ENCODE peak calls at places on chromosome 14, in eight cellular contexts. One of them, this sample, is unnamed.

GRCh38 chr14:71582705-71583104 is 349.5 kb upstream of the RGS6 start:
- DNase-seq in body of pancreas: no peak
- DNase-seq in AG04449: peak; percentile 42
- DNase-seq in pancreas: no peak
- DNase-seq in tibial artery: no peak
- DNase-seq in GM12864: no peak
- DNase-seq in left ventricle myocardium inferior: no peak
- DNase-seq in mammary epithelial cell: no peak
- DNase-seq in this sample: no peak

GRCh38 chr14:52014601-52015267 is 25.4 kb downstream of the RTRAF start:
- DNase-seq in body of pancreas: no peak
- DNase-seq in AG04449: no peak
- DNase-seq in pancreas: no peak
- DNase-seq in tibial artery: no peak
- DNase-seq in GM12864: no peak
- DNase-seq in left ventricle myocardium inferior: peak; percentile 65
- DNase-seq in mammary epithelial cell: no peak
- DNase-seq in this sample: no peak

GRCh38 chr14:37592288-37593274 is 2.5 kb downstream of the FOXA1 start:
- DNase-seq in body of pancreas: no peak
- DNase-seq in AG04449: no peak
- DNase-seq in pancreas: no peak
- DNase-seq in tibial artery: no peak
- DNase-seq in GM12864: no peak
- DNase-seq in left ventricle myocardium inferior: no peak
- DNase-seq in mammary epithelial cell: no peak
- DNase-seq in this sample: no peak

GRCh38 chr14:94112513-94113060 is 2.1 kb downstream of the IFI27 start:
- DNase-seq in body of pancreas: no peak
- DNase-seq in AG04449: no peak
- DNase-seq in pancreas: no peak
- DNase-seq in tibial artery: no peak
- DNase-seq in GM12864: no peak
- DNase-seq in left ventricle myocardium inferior: no peak
- DNase-seq in mammary epithelial cell: no peak
- DNase-seq in this sample: no peak

GRCh38 chr14:70333289-70333688 is 26.2 kb downstream of the COX16 start:
- DNase-seq in body of pancreas: no peak
- DNase-seq in AG04449: no peak
- DNase-seq in pancreas: no peak
- DNase-seq in tibial artery: no peak
- DNase-seq in GM12864: no peak
- DNase-seq in left ventricle myocardium inferior: no peak
- DNase-seq in mammary epithelial cell: no peak
- DNase-seq in this sample: no peak

GRCh38 chr14:80208426-80208950 is 2.8 kb downstream of the DIO2 start:
- DNase-seq in body of pancreas: no peak
- DNase-seq in AG04449: no peak
- DNase-seq in pancreas: no peak
- DNase-seq in tibial artery: no peak
- DNase-seq in GM12864: no peak
- DNase-seq in left ventricle myocardium inferior: no peak
- DNase-seq in mammary epithelial cell: no peak
- DNase-seq in this sample: no peak

GRCh38 chr14:61347771-61348443 is 26.5 kb downstream of the PRKCH start:
- DNase-seq in body of pancreas: no peak
- DNase-seq in AG04449: no peak
- DNase-seq in pancreas: no peak
- DNase-seq in tibial artery: no peak
- DNase-seq in GM12864: no peak
- DNase-seq in left ventricle myocardium inferior: no peak
- DNase-seq in mammary epithelial cell: no peak
- DNase-seq in this sample: no peak

GRCh38 chr14:25516838-25517237 is 466.9 kb upstream of the STXBP6 start:
- DNase-seq in body of pancreas: no peak
- DNase-seq in AG04449: no peak
- DNase-seq in pancreas: no peak
- DNase-seq in tibial artery: no peak
- DNase-seq in GM12864: no peak
- DNase-seq in left ventricle myocardium inferior: no peak
- DNase-seq in mammary epithelial cell: no peak
- DNase-seq in this sample: no peak

GRCh38 chr14:90518941-90519256 is 122.1 kb downstream of the CALM1 start:
- DNase-seq in body of pancreas: peak; percentile 41
- DNase-seq in AG04449: no peak
- DNase-seq in pancreas: no peak
- DNase-seq in tibial artery: no peak
- DNase-seq in GM12864: no peak
- DNase-seq in left ventricle myocardium inferior: no peak
- DNase-seq in mammary epithelial cell: no peak
- DNase-seq in this sample: peak; percentile 53

GRCh38 chr14:44912041-44912869 is 49.5 kb downstream of the KLHL28 start:
- DNase-seq in body of pancreas: peak; percentile 16
- DNase-seq in AG04449: no peak
- DNase-seq in pancreas: no peak
- DNase-seq in tibial artery: no peak
- DNase-seq in GM12864: no peak
- DNase-seq in left ventricle myocardium inferior: peak; percentile 16
- DNase-seq in mammary epithelial cell: no peak
- DNase-seq in this sample: no peak

GRCh38 chr14:100807979-100808734 is 17.8 kb upstream of the MEG3 start:
- DNase-seq in body of pancreas: no peak
- DNase-seq in AG04449: no peak
- DNase-seq in pancreas: no peak
- DNase-seq in tibial artery: no peak
- DNase-seq in GM12864: no peak
- DNase-seq in left ventricle myocardium inferior: no peak
- DNase-seq in mammary epithelial cell: no peak
- DNase-seq in this sample: no peak

GRCh38 chr14:94129758-94130414 is 482 bp upstream of the IFI27L2 start:
- DNase-seq in body of pancreas: no peak
- DNase-seq in AG04449: no peak
- DNase-seq in pancreas: no peak
- DNase-seq in tibial artery: peak; percentile 54
- DNase-seq in GM12864: no peak
- DNase-seq in left ventricle myocardium inferior: peak; percentile 50
- DNase-seq in mammary epithelial cell: peak; percentile 69
- DNase-seq in this sample: peak; percentile 34

GRCh38 chr14:69133206-69134125 is 19.5 kb downstream of the DCAF5 start:
- DNase-seq in body of pancreas: peak; percentile 44
- DNase-seq in AG04449: peak; percentile 29
- DNase-seq in pancreas: no peak
- DNase-seq in tibial artery: no peak
- DNase-seq in GM12864: no peak
- DNase-seq in left ventricle myocardium inferior: no peak
- DNase-seq in mammary epithelial cell: peak; percentile 66
- DNase-seq in this sample: no peak

GRCh38 chr14:92637228-92637627 is 111.2 kb downstream of the LGMN start:
- DNase-seq in body of pancreas: no peak
- DNase-seq in AG04449: no peak
- DNase-seq in pancreas: no peak
- DNase-seq in tibial artery: no peak
- DNase-seq in GM12864: no peak
- DNase-seq in left ventricle myocardium inferior: no peak
- DNase-seq in mammary epithelial cell: no peak
- DNase-seq in this sample: no peak

GRCh38 chr14:54722791-54723432 is 156.0 kb downstream of the SAMD4A start:
- DNase-seq in body of pancreas: no peak
- DNase-seq in AG04449: no peak
- DNase-seq in pancreas: no peak
- DNase-seq in tibial artery: no peak
- DNase-seq in GM12864: no peak
- DNase-seq in left ventricle myocardium inferior: no peak
- DNase-seq in mammary epithelial cell: peak; percentile 58
- DNase-seq in this sample: peak; percentile 52

GRCh38 chr14:105023144-105023543 is 2.3 kb upstream of the CDCA4 start:
- DNase-seq in body of pancreas: no peak
- DNase-seq in AG04449: no peak
- DNase-seq in pancreas: no peak
- DNase-seq in tibial artery: no peak
- DNase-seq in GM12864: no peak
- DNase-seq in left ventricle myocardium inferior: no peak
- DNase-seq in mammary epithelial cell: no peak
- DNase-seq in this sample: no peak

GRCh38 chr14:105019861-105020814 is 745 bp downstream of the CDCA4 start:
- DNase-seq in body of pancreas: peak; percentile 31
- DNase-seq in AG04449: no peak
- DNase-seq in pancreas: peak; percentile 33
- DNase-seq in tibial artery: no peak
- DNase-seq in GM12864: no peak
- DNase-seq in left ventricle myocardium inferior: no peak
- DNase-seq in mammary epithelial cell: no peak
- DNase-seq in this sample: peak; percentile 75

GRCh38 chr14:105022276-105022670 is 1.4 kb upstream of the CDCA4 start:
- DNase-seq in body of pancreas: no peak
- DNase-seq in AG04449: no peak
- DNase-seq in pancreas: no peak
- DNase-seq in tibial artery: no peak
- DNase-seq in GM12864: no peak
- DNase-seq in left ventricle myocardium inferior: no peak
- DNase-seq in mammary epithelial cell: no peak
- DNase-seq in this sample: no peak

GRCh38 chr14:105021656-105022275 is 883 bp upstream of the CDCA4 start:
- DNase-seq in body of pancreas: peak; percentile 46
- DNase-seq in AG04449: no peak
- DNase-seq in pancreas: peak; percentile 43
- DNase-seq in tibial artery: no peak
- DNase-seq in GM12864: no peak
- DNase-seq in left ventricle myocardium inferior: no peak
- DNase-seq in mammary epithelial cell: peak; percentile 51
- DNase-seq in this sample: peak; percentile 75

GRCh38 chr14:105020815-105021655 is at the start of gene CDCA4:
- DNase-seq in body of pancreas: peak; percentile 98
- DNase-seq in AG04449: no peak
- DNase-seq in pancreas: peak; percentile 94
- DNase-seq in tibial artery: peak; percentile 96
- DNase-seq in GM12864: peak; percentile 78
- DNase-seq in left ventricle myocardium inferior: peak; percentile 98
- DNase-seq in mammary epithelial cell: peak; percentile 96
- DNase-seq in this sample: peak; percentile 98
- TF ChIP-seq CTCF in body of pancreas: no peak
- TF ChIP-seq CTCF in AG04449: no peak
- TF ChIP-seq CTCF in pancreas: no peak
- TF ChIP-seq CTCF in tibial artery: no peak
- TF ChIP-seq CTCF in GM12864: no peak
- TF ChIP-seq CTCF in left ventricle myocardium inferior: peak; percentile 29
- TF ChIP-seq CTCF in mammary epithelial cell: no peak
- TF ChIP-seq CTCF in this sample: no peak

GRCh38 chr14:105482486-105483110 is 4.1 kb upstream of the CRIP1 start:
- DNase-seq in body of pancreas: no peak
- DNase-seq in AG04449: no peak
- DNase-seq in pancreas: no peak
- DNase-seq in tibial artery: no peak
- DNase-seq in GM12864: no peak
- DNase-seq in left ventricle myocardium inferior: no peak
- DNase-seq in mammary epithelial cell: no peak
- DNase-seq in this sample: no peak

GRCh38 chr14:105480807-105481801 is 5.6 kb upstream of the CRIP1 start:
- DNase-seq in body of pancreas: peak; percentile 92
- DNase-seq in AG04449: peak; percentile 28
- DNase-seq in pancreas: peak; percentile 85
- DNase-seq in tibial artery: peak; percentile 90
- DNase-seq in GM12864: no peak
- DNase-seq in left ventricle myocardium inferior: peak; percentile 90
- DNase-seq in mammary epithelial cell: peak; percentile 80
- DNase-seq in this sample: peak; percentile 88

GRCh38 chr14:105480165-105480564 is 5.5 kb downstream of the CRIP2 start:
- DNase-seq in body of pancreas: no peak
- DNase-seq in AG04449: no peak
- DNase-seq in pancreas: no peak
- DNase-seq in tibial artery: no peak
- DNase-seq in GM12864: no peak
- DNase-seq in left ventricle myocardium inferior: no peak
- DNase-seq in mammary epithelial cell: no peak
- DNase-seq in this sample: no peak

GRCh38 chr14:105483300-105484068 is 3.2 kb upstream of the CRIP1 start:
- DNase-seq in body of pancreas: no peak
- DNase-seq in AG04449: no peak
- DNase-seq in pancreas: no peak
- DNase-seq in tibial artery: peak; percentile 55
- DNase-seq in GM12864: no peak
- DNase-seq in left ventricle myocardium inferior: peak; percentile 38
- DNase-seq in mammary epithelial cell: no peak
- DNase-seq in this sample: no peak

GRCh38 chr14:105481886-105482454 is 4.7 kb upstream of the CRIP1 start:
- DNase-seq in body of pancreas: peak; percentile 97
- DNase-seq in AG04449: peak; percentile 81
- DNase-seq in pancreas: peak; percentile 91
- DNase-seq in tibial artery: peak; percentile 97
- DNase-seq in GM12864: peak; percentile 77
- DNase-seq in left ventricle myocardium inferior: peak; percentile 93
- DNase-seq in mammary epithelial cell: peak; percentile 96
- DNase-seq in this sample: peak; percentile 96
- H3K4me3 ChIP-seq in body of pancreas: no peak overlapping the region
- H3K4me3 ChIP-seq in AG04449: peak overlapping the region; percentile 65
- H3K4me3 ChIP-seq in pancreas: peak overlapping the region; percentile 42
- H3K4me3 ChIP-seq in tibial artery: peak overlapping the region; percentile 43
- H3K4me3 ChIP-seq in GM12864: no peak overlapping the region
- H3K4me3 ChIP-seq in left ventricle myocardium inferior: peak overlapping the region; percentile 60
- H3K4me3 ChIP-seq in mammary epithelial cell: no peak overlapping the region
- H3K4me3 ChIP-seq in this sample: no peak overlapping the region

DNA sequence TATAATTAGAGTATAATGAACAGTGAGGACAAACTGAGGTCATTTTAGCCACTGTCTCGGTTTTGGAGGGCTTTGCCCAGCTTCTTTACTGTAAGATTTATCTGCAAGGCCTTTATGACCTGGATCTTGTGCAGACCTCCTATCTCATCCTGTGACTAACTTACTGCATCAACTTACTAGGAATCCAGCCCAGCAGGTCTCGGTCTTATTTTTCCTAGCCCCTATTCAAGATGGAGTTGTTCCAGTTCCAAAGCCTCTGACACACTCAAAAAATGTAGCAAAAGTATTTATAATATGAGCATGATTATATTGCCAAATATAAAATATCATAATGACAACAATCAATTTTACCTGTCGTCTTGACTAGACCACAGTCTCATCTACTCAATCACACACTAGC is 534.2 kb downstream of the TMEM121 start:
- DNase-seq in body of pancreas: no peak
- DNase-seq in AG04449: no peak
- DNase-seq in pancreas: no peak
- DNase-seq in tibial artery: no peak
- DNase-seq in GM12864: no peak
- DNase-seq in left ventricle myocardium inferior: no peak
- DNase-seq in mammary epithelial cell: no peak
- DNase-seq in this sample: no peak
- TF ChIP-seq CTCF in body of pancreas: no peak
- TF ChIP-seq CTCF in AG04449: no peak
- TF ChIP-seq CTCF in pancreas: no peak
- TF ChIP-seq CTCF in tibial artery: no peak
- TF ChIP-seq CTCF in GM12864: no peak
- TF ChIP-seq CTCF in left ventricle myocardium inferior: no peak
- TF ChIP-seq CTCF in mammary epithelial cell: no peak
- TF ChIP-seq CTCF in this sample: no peak

DNA sequence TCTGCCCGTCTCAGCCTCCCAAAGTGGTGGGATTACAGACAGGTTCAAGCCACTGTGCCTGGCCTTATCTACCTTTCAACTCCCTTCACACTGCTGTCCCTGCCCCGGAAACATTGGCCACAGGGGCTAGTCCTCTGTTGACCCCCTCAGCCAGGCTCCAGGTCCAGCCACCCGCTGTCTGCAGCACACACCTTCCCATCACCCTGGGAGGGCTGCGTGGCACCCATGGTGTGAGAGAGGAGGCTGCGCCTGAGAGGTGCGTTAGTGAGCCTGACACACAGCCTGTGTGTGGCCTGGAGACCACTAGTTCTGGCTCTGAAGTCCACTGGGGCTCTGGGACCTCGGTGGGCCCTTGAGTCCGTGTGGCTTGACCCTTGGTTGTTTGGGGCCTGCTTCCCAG is 28.4 kb upstream of the TRAF3 start:
- DNase-seq in body of pancreas: no peak
- DNase-seq in AG04449: no peak
- DNase-seq in pancreas: no peak
- DNase-seq in tibial artery: no peak
- DNase-seq in GM12864: no peak
- DNase-seq in left ventricle myocardium inferior: no peak
- DNase-seq in mammary epithelial cell: no peak
- DNase-seq in this sample: no peak
- H3K4me3 ChIP-seq in body of pancreas: no peak overlapping the region
- H3K4me3 ChIP-seq in AG04449: no peak overlapping the region
- H3K4me3 ChIP-seq in pancreas: no peak overlapping the region
- H3K4me3 ChIP-seq in tibial artery: no peak overlapping the region
- H3K4me3 ChIP-seq in GM12864: no peak overlapping the region
- H3K4me3 ChIP-seq in left ventricle myocardium inferior: no peak overlapping the region
- H3K4me3 ChIP-seq in mammary epithelial cell: no peak overlapping the region
- H3K4me3 ChIP-seq in this sample: no peak overlapping the region